ENCODE peak calls at places on chromosome 1, in four cellular contexts. I is stimulated activated CD8-positive, alpha-beta memory T cell treated with anti-CD3 and anti-CD28 coated beads, Interleukin-12 subunit alpha, Interleukin-12 subunit beta, amount 100 ng/mL, for 1 hour; Y is left ventricle myocardium inferior; F is keratinocyte. U is an unnamed sample.

GRCh38 chr1:33167650-33168447 is 14.0 kb downstream of the TRIM62 start:
- DNase-seq in F (no peak), Y (no peak), I (no peak), U (no peak)

GRCh38 chr1:237386362-237387143 is 344.6 kb downstream of the RYR2 start:
- DNase-seq in I (no peak), F (no peak), Y (no peak), U (no peak)

GRCh38 chr1:28503117-28503516 is 2.7 kb upstream of the RCC1 start:
- DNase-seq in I (no peak), Y (no peak), F (no peak), U (no peak)

GRCh38 chr1:21703318-21703963 is 34.3 kb upstream of the RAP1GAP start:
- DNase-seq in Y (no peak), F (no peak), I (no peak), U (no peak)

GRCh38 chr1:112247971-112248370 is 148.0 kb upstream of the CTTNBP2NL start:
- DNase-seq in I (no peak), Y (peak), F (no peak), U (no peak)

GRCh38 chr1:27992271-27992670 is 32.5 kb downstream of the XKR8 start:
- DNase-seq in I (peak), Y (no peak), F (no peak), U (no peak)

GRCh38 chr1:231931146-231931545 is 304.6 kb downstream of the DISC1 start:
- DNase-seq in I (no peak), Y (no peak), F (peak), U (no peak)

GRCh38 chr1:201267481-201268229 is 15.7 kb upstream of the PKP1 start:
- DNase-seq in Y (no peak), I (no peak), F (no peak), U (no peak)

GRCh38 chr1:14071581-14071980 is 371.6 kb downstream of the PRDM2 start:
- DNase-seq in Y (no peak), F (no peak), I (no peak), U (no peak)

GRCh38 chr1:213989071-213989739 is 1.4 kb downstream of the PROX1 start:
- DNase-seq in Y (no peak), I (no peak), F (no peak), U (peak)

GRCh38 chr1:199460933-199461332 is 566.6 kb upstream of the NR5A2 start:
- DNase-seq in F (no peak), Y (no peak), I (no peak), U (no peak)

GRCh38 chr1:26991310-26992116 is 2.0 kb upstream of the TRNP1 start:
- DNase-seq in I (no peak), Y (no peak), F (no peak), U (no peak)

GRCh38 chr1:3056641-3057040 is 12.4 kb upstream of the PRDM16 start:
- DNase-seq in I (no peak), Y (no peak), F (no peak), U (no peak)

GRCh38 chr1:94272388-94272787 is 35.0 kb upstream of the ARHGAP29 start:
- DNase-seq in Y (no peak), F (no peak), I (no peak), U (no peak)

GRCh38 chr1:29708818-29709710 is 472.7 kb downstream of the PTPRU start:
- DNase-seq in Y (no peak), F (peak), I (no peak), U (no peak)

U was measured in H1.